ENCODE peak calls at places on chromosomes 11 and 22, in ten cellular contexts. O is GM04504; Y is pancreas; N is stimulated activated CD8-positive, alpha-beta memory T cell treated with anti-CD3 and anti-CD28 coated beads, Interleukin-2, amount 100 ng/mL, for 48 hours; C is neuronal stem cell; I is HT-29; K is GM12891; A is progenitor cell of endocrine pancreas; F is NCI-H774; P is GM20000. Q is an unnamed sample.

GRCh38 chr11:72227316-72228228 is 3.0 kb downstream of the INPPL1 start:
- DNase-seq in O (no peak), Y (peak), N (no peak), C (no peak), I (no peak), K (no peak), A (no peak), F (peak), P (no peak), Q (peak)

GRCh38 chr11:9601041-9601875 is 27.8 kb downstream of the WEE1 start:
- DNase-seq in O (no peak), Y (no peak), N (peak), C (no peak), I (no peak), K (peak), A (no peak), F (no peak), P (peak), Q (peak)

GRCh38 chr22:19178065-19178658 is 374 bp downstream of the SLC25A1 start:
- DNase-seq in O (no peak), Y (peak), N (peak), C (peak), I (peak), K (peak), A (peak), F (peak), P (peak), Q (peak)

GRCh38 chr11:70397983-70398833 is at the start of gene CTTN:
- DNase-seq in O (peak), Y (peak), N (peak), C (peak), I (peak), K (peak), A (peak), F (peak), P (peak), Q (no peak)

GRCh38 chr11:34145847-34146381 is 40.5 kb downstream of the NAT10 start:
- DNase-seq in O (no peak), Y (no peak), N (no peak), C (no peak), I (no peak), K (no peak), A (no peak), F (no peak), P (peak), Q (no peak)

GRCh38 chr22:39360674-39361413 is 11.1 kb downstream of the SYNGR1 start:
- DNase-seq in O (no peak), Y (no peak), N (no peak), C (no peak), I (no peak), K (no peak), A (no peak), F (no peak), P (no peak), Q (no peak)

GRCh38 chr11:112975493-112975892 is 14.3 kb downstream of the NCAM1 start:
- DNase-seq in O (no peak), Y (no peak), N (no peak), C (no peak), I (no peak), K (no peak), A (no peak), F (no peak), P (no peak), Q (no peak)

GRCh38 chr11:57340228-57340627 is 2.1 kb downstream of the P2RX3 start:
- DNase-seq in O (no peak), Y (peak), N (no peak), C (no peak), I (peak), K (no peak), A (no peak), F (no peak), P (no peak), Q (no peak)

GRCh38 chr11:15333407-15333806 is 218.7 kb downstream of the INSC start:
- DNase-seq in O (no peak), Y (no peak), N (no peak), C (no peak), I (no peak), K (no peak), A (no peak), F (no peak), P (no peak), Q (no peak)

GRCh38 chr22:24805790-24806662 is at the start of gene SGSM1:
- DNase-seq in O (no peak), Y (peak), N (peak), C (peak), I (peak), K (peak), A (peak), F (peak), P (peak), Q (peak)